ENCODE peak calls at places on chromosomes 7 and 10, in nine cellular contexts. One of them, this sample, is unnamed.

GRCh38 chr10:27240891-27241639 is 468 bp upstream of the ACBD5 start:
- DNase-seq in fibroblast of lung: peak; percentile 17
- DNase-seq in HL-60: peak; percentile 63
- DNase-seq in substantia nigra: no peak
- DNase-seq in amniotic stem cell: no peak
- DNase-seq in hypothalamus: no peak
- DNase-seq in NCI-H1092 treated with DMSO at 0.1 percent for 48 hours: peak; percentile 30
- DNase-seq in Right ventricle myocardium superior: peak; percentile 47
- DNase-seq in G401: peak; percentile 52
- DNase-seq in this sample: peak; percentile 73

GRCh38 chr10:73886085-73886529 is 11.8 kb upstream of the CAMK2G start:
- DNase-seq in fibroblast of lung: peak; percentile 86
- DNase-seq in HL-60: peak; percentile 75
- DNase-seq in substantia nigra: peak; percentile 29
- DNase-seq in amniotic stem cell: peak; percentile 70
- DNase-seq in hypothalamus: peak; percentile 41
- DNase-seq in NCI-H1092 treated with DMSO at 0.1 percent for 48 hours: peak; percentile 61
- DNase-seq in Right ventricle myocardium superior: peak; percentile 61
- DNase-seq in G401: peak; percentile 82
- DNase-seq in this sample: peak; percentile 66

GRCh38 chr10:69345402-69345801 is 67.1 kb downstream of the HK1 start:
- DNase-seq in fibroblast of lung: no peak
- DNase-seq in HL-60: no peak
- DNase-seq in substantia nigra: no peak
- DNase-seq in amniotic stem cell: no peak
- DNase-seq in hypothalamus: no peak
- DNase-seq in NCI-H1092 treated with DMSO at 0.1 percent for 48 hours: peak; percentile 67
- DNase-seq in Right ventricle myocardium superior: no peak
- DNase-seq in G401: no peak
- DNase-seq in this sample: no peak

GRCh38 chr7:121587454-121587853 is 191.3 kb upstream of the FAM3C start:
- DNase-seq in fibroblast of lung: no peak
- DNase-seq in HL-60: no peak
- DNase-seq in substantia nigra: no peak
- DNase-seq in amniotic stem cell: no peak
- DNase-seq in hypothalamus: no peak
- DNase-seq in NCI-H1092 treated with DMSO at 0.1 percent for 48 hours: no peak
- DNase-seq in Right ventricle myocardium superior: no peak
- DNase-seq in G401: no peak
- DNase-seq in this sample: no peak

GRCh38 chr10:43282881-43283280 is 16.0 kb upstream of the RASGEF1A start:
- DNase-seq in fibroblast of lung: no peak
- DNase-seq in HL-60: no peak
- DNase-seq in substantia nigra: no peak
- DNase-seq in amniotic stem cell: no peak
- DNase-seq in hypothalamus: no peak
- DNase-seq in NCI-H1092 treated with DMSO at 0.1 percent for 48 hours: no peak
- DNase-seq in Right ventricle myocardium superior: no peak
- DNase-seq in G401: no peak
- DNase-seq in this sample: no peak

GRCh38 chr7:106054971-106055370 is 57.1 kb downstream of the SYPL1 start:
- DNase-seq in fibroblast of lung: no peak
- DNase-seq in HL-60: no peak
- DNase-seq in substantia nigra: no peak
- DNase-seq in amniotic stem cell: no peak
- DNase-seq in hypothalamus: no peak
- DNase-seq in NCI-H1092 treated with DMSO at 0.1 percent for 48 hours: no peak
- DNase-seq in Right ventricle myocardium superior: no peak
- DNase-seq in G401: peak; percentile 74
- DNase-seq in this sample: no peak

GRCh38 chr7:87179180-87179579 is 26.9 kb downstream of the DMTF1 start:
- DNase-seq in fibroblast of lung: no peak
- DNase-seq in HL-60: no peak
- DNase-seq in substantia nigra: no peak
- DNase-seq in amniotic stem cell: no peak
- DNase-seq in hypothalamus: no peak
- DNase-seq in NCI-H1092 treated with DMSO at 0.1 percent for 48 hours: no peak
- DNase-seq in Right ventricle myocardium superior: no peak
- DNase-seq in G401: no peak
- DNase-seq in this sample: no peak

GRCh38 chr7:1596181-1597043 is 26.6 kb upstream of the PSMG3 start:
- DNase-seq in fibroblast of lung: no peak
- DNase-seq in HL-60: no peak
- DNase-seq in substantia nigra: no peak
- DNase-seq in amniotic stem cell: no peak
- DNase-seq in hypothalamus: no peak
- DNase-seq in NCI-H1092 treated with DMSO at 0.1 percent for 48 hours: no peak
- DNase-seq in Right ventricle myocardium superior: no peak
- DNase-seq in G401: no peak
- DNase-seq in this sample: no peak

GRCh38 chr10:9382199-9382598 is 1327.7 kb downstream of the GATA3 start:
- DNase-seq in fibroblast of lung: no peak
- DNase-seq in HL-60: no peak
- DNase-seq in substantia nigra: no peak
- DNase-seq in amniotic stem cell: no peak
- DNase-seq in hypothalamus: no peak
- DNase-seq in NCI-H1092 treated with DMSO at 0.1 percent for 48 hours: no peak
- DNase-seq in Right ventricle myocardium superior: no peak
- DNase-seq in G401: no peak
- DNase-seq in this sample: no peak

GRCh38 chr10:128976886-128977285 is 490.2 kb upstream of the MGMT start:
- DNase-seq in fibroblast of lung: no peak
- DNase-seq in HL-60: no peak
- DNase-seq in substantia nigra: no peak
- DNase-seq in amniotic stem cell: no peak
- DNase-seq in hypothalamus: no peak
- DNase-seq in NCI-H1092 treated with DMSO at 0.1 percent for 48 hours: no peak
- DNase-seq in Right ventricle myocardium superior: no peak
- DNase-seq in G401: no peak
- DNase-seq in this sample: no peak

GRCh38 chr10:103592186-103593021 is 98.9 kb downstream of the NEURL1 start:
- DNase-seq in fibroblast of lung: peak; percentile 32
- DNase-seq in HL-60: peak; percentile 42
- DNase-seq in substantia nigra: no peak
- DNase-seq in amniotic stem cell: no peak
- DNase-seq in hypothalamus: no peak
- DNase-seq in NCI-H1092 treated with DMSO at 0.1 percent for 48 hours: peak; percentile 5
- DNase-seq in Right ventricle myocardium superior: no peak
- DNase-seq in G401: peak; percentile 77
- DNase-seq in this sample: peak; percentile 29

This sample was measured in naive B cell.